ENCODE peak calls at places on chromosomes 11 and 22, in five cellular contexts. F is fibroblast of the aortic adventitia, O is cardiac muscle cell, J is nephron progenitor cell, B is PC-3. I is an unnamed sample.

GRCh38 chr11:2384723-2385041 is 7.6 kb downstream of the CD81 start:
- DNase-seq in F (no peak), O (no peak), J (no peak), B (no peak), I (no peak)

GRCh38 chr22:30843245-30843644 is 125.3 kb downstream of the MORC2 start:
- DNase-seq in F (peak), O (no peak), J (no peak), B (peak), I (no peak)

GRCh38 chr11:83033972-83034672 is 37.6 kb downstream of the RAB30 start:
- DNase-seq in F (peak), O (peak), J (peak), B (peak), I (no peak)

GRCh38 chr11:83537131-83537610 is 251.0 kb upstream of the CCDC90B start:
- DNase-seq in F (no peak), O (no peak), J (no peak), B (no peak), I (no peak)

GRCh38 chr11:911031-911889 is 650 bp upstream of the CHID1 start:
- DNase-seq in F (peak), O (peak), J (peak), B (peak), I (no peak)

GRCh38 chr22:18023509-18024275 is 669 bp downstream of the MICAL3 start:
- DNase-seq in F (peak), O (peak), J (peak), B (peak), I (no peak)

GRCh38 chr11:19723572-19724342 is 11.1 kb downstream of the NAV2 start:
- DNase-seq in F (no peak), O (no peak), J (no peak), B (peak), I (no peak)

GRCh38 chr11:66844496-66845142 is 1.4 kb downstream of the RCE1 start:
- DNase-seq in F (no peak), O (no peak), J (no peak), B (no peak), I (no peak)

GRCh38 chr22:22408731-22409696 is 99.5 kb downstream of the ZNF280B start:
- DNase-seq in F (peak), O (no peak), J (peak), B (peak), I (no peak)

GRCh38 chr11:116731097-116731761 is 41.6 kb downstream of the BUD13 start:
- DNase-seq in F (peak), O (peak), J (peak), B (peak), I (no peak)

GRCh38 chr11:45233804-45234170 is 52.4 kb downstream of the SYT13 start:
- DNase-seq in F (no peak), O (no peak), J (no peak), B (no peak), I (no peak)

GRCh38 chr11:10856689-10857603 is 907 bp downstream of the ZBED5 start:
- DNase-seq in F (peak), O (peak), J (peak), B (peak), I (no peak)

GRCh38 chr11:33633251-33634003 is 67.2 kb downstream of the C11orf91 start:
- DNase-seq in F (peak), O (no peak), J (no peak), B (peak), I (no peak)

GRCh38 chr11:10728779-10729472 is 22.1 kb upstream of the CTR9 start:
- DNase-seq in F (peak), O (peak), J (peak), B (no peak), I (no peak)

GRCh38 chr11:124801014-124801413 is 808 bp upstream of the MSANTD2 start:
- DNase-seq in F (peak), O (no peak), J (no peak), B (peak), I (no peak)

GRCh38 chr11:124799384-124800225 is 601 bp downstream of the MSANTD2 start:
- DNase-seq in F (no peak), O (peak), J (peak), B (peak), I (peak)

GRCh38 chr11:124801636-124802312 is 1.6 kb upstream of the MSANTD2 start:
- DNase-seq in F (peak), O (no peak), J (no peak), B (no peak), I (no peak)

GRCh38 chr11:124798991-124799383 is 1.2 kb downstream of the MSANTD2 start:
- DNase-seq in F (peak), O (peak), J (peak), B (peak), I (no peak)

GRCh38 chr11:124800226-124800929 is at the start of gene MSANTD2:
- DNase-seq in F (peak), O (peak), J (peak), B (peak), I (peak)
- TF ChIP-seq CTCF in F (no peak), O (no peak), J (no peak), B (no peak), I (no peak)

DNA sequence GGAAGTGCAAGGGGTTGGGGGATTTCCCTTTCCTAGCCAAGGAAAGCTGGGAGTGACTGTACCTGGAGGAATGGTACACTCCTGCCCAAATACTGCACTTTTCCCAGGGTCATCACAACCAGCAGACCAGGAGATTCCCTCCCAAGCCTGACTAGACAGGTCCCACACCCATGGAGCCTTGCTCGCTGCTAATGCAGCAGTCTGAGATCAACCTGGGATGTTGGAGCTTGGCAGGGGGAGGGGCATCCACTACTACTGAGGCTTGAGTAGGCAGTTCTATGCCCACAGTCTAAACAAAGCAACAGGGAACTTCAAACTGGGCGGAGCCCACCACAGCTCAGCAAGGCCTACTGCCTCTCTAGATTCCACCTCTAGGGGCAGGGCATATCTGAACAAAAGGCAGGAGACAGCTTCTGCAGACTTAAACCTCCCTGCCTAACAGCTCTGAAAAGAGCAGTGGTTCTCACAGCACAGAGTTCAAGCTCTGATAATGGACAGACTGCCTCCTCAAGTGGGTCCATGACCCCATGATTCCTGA is 58.5 kb downstream of the SLC22A9 start:
- DNase-seq in F (no peak), O (no peak), J (no peak), B (no peak), I (no peak)
- TF ChIP-seq CTCF in F (no peak), O (no peak), J (no peak), B (peak), I (no peak)

DNA sequence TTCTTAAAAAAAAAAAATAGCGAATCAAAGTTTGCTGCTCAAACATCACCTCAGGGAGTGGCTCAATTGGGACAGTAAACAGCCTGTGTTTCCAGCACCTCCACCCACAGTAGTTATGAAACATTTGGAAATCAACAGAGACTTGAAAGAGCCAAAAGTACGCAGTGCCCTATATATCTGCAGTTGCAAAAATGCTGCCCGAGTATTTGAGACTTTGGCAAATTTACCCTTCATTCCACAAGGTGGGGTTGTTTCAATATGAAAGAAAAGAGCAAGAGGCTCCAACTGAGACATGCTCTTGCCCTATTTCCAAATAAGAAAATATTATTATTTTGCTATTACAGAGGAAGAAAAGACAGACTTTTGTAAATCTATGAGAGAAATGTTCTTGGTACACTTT is 851.1 kb upstream of the RAG2 start:
- DNase-seq in F (peak), O (peak), J (no peak), B (peak), I (peak)
- TF ChIP-seq CTCF in F (peak), O (peak), J (peak), B (peak), I (no peak)

GRCh38 chr11:14977481-14977880 is 5.3 kb upstream of the CALCA start:
- DNase-seq in F (no peak), O (no peak), J (no peak), B (no peak), I (no peak)

GRCh38 chr11:14972581-14973490 is 685 bp upstream of the CALCA start:
- DNase-seq in F (no peak), O (no peak), J (peak), B (no peak), I (no peak)

GRCh38 chr11:14974021-14974698 is 2.0 kb upstream of the CALCA start:
- DNase-seq in F (no peak), O (peak), J (peak), B (no peak), I (no peak)

GRCh38 chr11:14973621-14974020 is 1.5 kb upstream of the CALCA start:
- DNase-seq in F (peak), O (peak), J (peak), B (no peak), I (no peak)

GRCh38 chr11:14974723-14975587 is 2.8 kb upstream of the CALCA start:
- DNase-seq in F (peak), O (peak), J (peak), B (peak), I (no peak)
- TF ChIP-seq CTCF in F (peak), O (peak), J (peak), B (peak), I (peak)

GRCh38 chr11:58784995-58785394 is 53.3 kb upstream of the GLYAT start:
- DNase-seq in F (no peak), O (no peak), J (no peak), B (no peak), I (no peak)
- TF ChIP-seq CTCF in F (peak), O (no peak), J (no peak), B (peak), I (no peak)

DNA sequence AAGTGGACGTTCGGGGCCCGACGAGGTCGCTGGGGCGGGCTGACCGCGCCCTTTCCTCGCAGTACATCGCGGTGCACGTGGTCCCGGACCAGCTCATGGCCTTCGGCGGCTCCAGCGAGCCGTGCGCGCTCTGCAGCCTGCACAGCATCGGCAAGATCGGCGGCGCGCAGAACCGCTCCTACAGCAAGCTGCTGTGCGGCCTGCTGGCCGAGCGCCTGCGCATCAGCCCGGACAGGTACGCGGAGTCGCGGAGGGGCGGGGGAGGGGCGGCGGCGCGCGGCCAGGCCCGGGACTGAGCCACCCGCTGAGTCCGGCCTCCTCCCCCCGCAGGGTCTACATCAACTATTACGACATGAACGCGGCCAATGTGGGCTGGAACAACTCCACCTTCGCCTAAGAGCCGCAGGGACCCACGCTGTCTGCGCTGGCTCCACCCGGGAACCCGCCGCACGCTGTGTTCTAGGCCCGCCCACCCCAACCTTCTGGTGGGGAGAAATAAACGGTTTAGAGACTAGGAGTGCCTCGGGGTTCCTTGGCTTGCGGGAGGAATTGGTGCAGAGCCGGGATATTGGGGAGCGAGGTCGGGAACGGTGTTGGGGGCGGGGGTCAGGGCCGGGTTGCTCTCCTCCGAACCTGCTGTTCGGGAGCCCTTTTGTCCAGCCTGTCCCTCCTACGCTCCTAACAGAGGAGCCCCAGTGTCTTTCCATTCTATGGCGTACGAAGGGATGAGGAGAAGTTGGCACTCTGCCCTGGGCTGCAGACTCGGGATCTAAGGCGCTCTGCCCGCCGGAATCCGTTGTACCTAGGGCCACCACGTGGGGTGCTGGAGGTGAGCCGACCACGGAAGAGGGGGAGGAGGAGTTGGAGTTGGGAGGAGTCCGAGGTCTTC is 771 bp downstream of the MIF start:
- DNase-seq in F (peak), O (peak), J (peak), B (peak), I (peak)
- TF ChIP-seq CTCF in F (peak), O (peak), J (peak), B (peak), I (peak)

DNA sequence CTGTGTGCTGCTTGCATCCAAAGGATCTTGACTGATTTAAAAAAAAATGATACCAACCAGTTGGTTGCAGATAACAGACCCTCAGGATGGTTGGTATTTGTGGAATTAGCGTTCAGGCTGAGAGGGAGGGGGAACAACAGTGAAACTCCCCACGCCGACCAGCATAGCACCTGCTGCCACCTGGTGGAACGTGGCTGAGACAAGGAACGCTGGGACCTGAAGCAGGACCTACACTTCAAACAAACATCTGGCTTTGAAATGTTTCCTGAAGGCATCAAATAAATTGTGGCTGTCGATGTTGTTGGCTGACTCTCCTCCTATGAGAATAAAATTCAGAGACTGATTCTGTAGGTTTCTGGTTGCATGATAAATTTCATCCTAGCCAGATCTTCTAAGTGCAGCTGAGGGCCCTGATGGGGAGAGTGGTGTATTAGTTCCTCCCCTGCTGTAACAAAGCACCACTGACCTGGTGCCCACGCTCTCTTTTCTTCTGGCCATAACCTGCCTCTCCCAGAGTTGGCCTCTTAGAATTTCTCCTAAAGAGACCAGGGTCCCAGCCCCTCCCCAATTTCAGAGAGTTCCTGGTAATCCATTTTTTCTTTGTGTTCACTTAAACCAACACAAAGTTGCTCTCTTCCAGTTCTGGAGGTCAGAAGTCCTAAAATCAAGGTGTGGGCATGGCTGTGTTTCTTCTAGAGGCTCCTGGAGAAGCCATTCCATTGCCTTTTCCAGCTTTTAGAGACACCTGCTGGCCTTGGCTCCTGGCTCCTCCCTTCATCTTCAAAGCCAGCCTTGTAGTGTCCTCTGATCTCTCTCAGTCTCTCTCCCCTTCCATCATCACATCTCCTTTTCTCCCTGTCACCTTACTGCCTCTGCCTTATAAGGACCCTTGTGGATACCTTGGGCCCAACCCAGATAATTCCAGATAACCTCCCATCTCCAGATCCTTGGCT is 17.3 kb downstream of the APOL2 start:
- DNase-seq in F (peak), O (peak), J (peak), B (peak), I (peak)
- TF ChIP-seq CTCF in F (peak), O (peak), J (peak), B (peak), I (peak)

GRCh38 chr11:87281496-87281895 is 243.8 kb downstream of the TMEM135 start:
- DNase-seq in F (peak), O (no peak), J (no peak), B (peak), I (no peak)
- TF ChIP-seq CTCF in F (no peak), O (peak), J (no peak), B (peak), I (no peak)

DNA sequence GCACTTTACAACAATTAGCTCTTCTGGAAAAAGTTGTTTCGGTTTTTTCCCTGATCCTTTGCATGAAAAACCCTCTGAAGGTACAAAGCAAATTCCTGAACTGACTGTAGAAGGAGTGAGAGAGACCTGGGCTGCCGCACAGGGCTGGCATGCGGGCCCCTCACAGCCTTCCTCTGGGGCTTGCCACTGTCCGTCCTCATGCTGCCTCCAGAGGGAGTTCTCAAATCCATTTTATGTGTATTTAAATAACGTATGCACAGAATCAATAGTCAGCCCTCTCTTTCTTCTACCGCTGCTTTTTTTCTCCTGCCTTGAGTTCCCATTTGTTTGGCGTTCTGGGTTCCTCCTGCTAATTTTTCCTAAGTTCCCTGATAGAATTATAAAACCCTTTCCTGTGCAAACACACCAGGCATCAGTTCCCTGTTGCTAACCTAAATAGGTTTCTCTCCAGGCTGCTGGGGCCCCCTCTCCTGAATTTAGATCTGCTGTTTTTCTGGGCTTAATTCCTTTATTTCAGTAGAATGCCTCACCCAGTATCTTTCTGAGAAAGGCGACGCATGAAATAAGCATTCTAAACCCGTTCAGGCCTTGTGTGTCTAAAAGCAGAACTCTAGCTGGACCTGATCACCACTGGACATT is 52.4 kb downstream of the PHF21B start:
- DNase-seq in F (peak), O (peak), J (no peak), B (peak), I (no peak)
- TF ChIP-seq CTCF in F (peak), O (peak), J (peak), B (peak), I (no peak)

GRCh38 chr11:8218409-8218808 is 45.3 kb downstream of the LMO1 start:
- DNase-seq in F (no peak), O (no peak), J (no peak), B (no peak), I (no peak)

GRCh38 chr11:8219257-8220021 is 44.2 kb downstream of the LMO1 start:
- DNase-seq in F (peak), O (peak), J (peak), B (peak), I (peak)

GRCh38 chr11:8220261-8221024 is 43.2 kb downstream of the LMO1 start:
- DNase-seq in F (no peak), O (no peak), J (no peak), B (no peak), I (no peak)

GRCh38 chr11:8217926-8218325 is 45.8 kb downstream of the LMO1 start:
- DNase-seq in F (no peak), O (no peak), J (no peak), B (no peak), I (no peak)

DNA sequence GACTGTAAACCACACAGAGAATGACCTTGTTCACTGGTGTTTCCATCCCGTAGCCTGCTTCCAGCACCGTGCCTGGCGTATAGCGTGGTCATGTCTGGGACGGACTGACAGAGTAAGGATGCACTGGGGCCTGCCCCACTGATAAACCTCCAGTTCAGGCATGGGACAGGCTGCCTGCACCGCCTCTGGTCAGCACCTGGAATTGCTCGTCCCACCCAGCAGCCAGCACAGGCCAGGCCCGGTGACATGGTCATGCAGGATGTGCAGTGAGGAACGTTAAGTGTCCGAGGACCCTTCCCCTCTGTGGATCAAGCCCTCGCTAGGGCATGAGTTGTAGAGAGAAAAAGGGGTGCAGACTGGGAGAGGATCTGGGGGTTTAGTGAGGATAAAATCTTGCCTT is 44.8 kb downstream of the LMO1 start:
- DNase-seq in F (no peak), O (no peak), J (no peak), B (no peak), I (no peak)
- TF ChIP-seq CTCF in F (no peak), O (no peak), J (no peak), B (no peak), I (no peak)